ENCODE peak calls at places on chromosome 3, in nine cellular contexts. M, G, R, Q, I, E, Y, D and B are unnamed samples.

GRCh38 chr3:52204337-52205073 is 6.5 kb downstream of the ALAS1 start:
- DNase-seq in M (no peak), G (no peak), R (peak), Q (no peak), I (no peak), E (no peak), Y (no peak), D (no peak), B (no peak)

GRCh38 chr3:80087769-80088168 is 320.0 kb upstream of the ROBO1 start:
- DNase-seq in M (no peak), G (no peak), R (peak), Q (peak), I (no peak), E (no peak), Y (no peak), D (no peak), B (no peak)

GRCh38 chr3:111326144-111326995 is 215.6 kb upstream of the CD96 start:
- DNase-seq in M (peak), G (no peak), R (no peak), Q (no peak), I (no peak), E (no peak), Y (no peak), D (peak), B (no peak)

GRCh38 chr3:110579841-110580550 is 491.6 kb upstream of the NECTIN3 start:
- DNase-seq in M (peak), G (no peak), R (peak), Q (no peak), I (no peak), E (no peak), Y (no peak), D (no peak), B (no peak)

GRCh38 chr3:181549266-181549665 is 162.5 kb upstream of the SOX2 start:
- DNase-seq in M (no peak), G (no peak), R (no peak), Q (no peak), I (no peak), E (no peak), Y (no peak), D (no peak), B (no peak)

GRCh38 chr3:30659270-30660127 is 53.1 kb downstream of the TGFBR2 start:
- DNase-seq in M (peak), G (peak), R (peak), Q (peak), I (no peak), E (no peak), Y (no peak), D (peak), B (no peak)

GRCh38 chr3:126288314-126288713 is 68.9 kb downstream of the KLF15 start:
- DNase-seq in M (no peak), G (no peak), R (no peak), Q (no peak), I (peak), E (no peak), Y (peak), D (no peak), B (peak)

GRCh38 chr3:188270423-188270972 is 116.5 kb downstream of the LPP start:
- DNase-seq in M (peak), G (peak), R (peak), Q (no peak), I (no peak), E (no peak), Y (no peak), D (no peak), B (no peak)

GRCh38 chr3:135803291-135803690 is 162.2 kb upstream of the PPP2R3A start:
- DNase-seq in M (no peak), G (no peak), R (no peak), Q (peak), I (no peak), E (no peak), Y (no peak), D (no peak), B (no peak)

GRCh38 chr3:63847718-63848450 is 15.7 kb downstream of the THOC7 start:
- DNase-seq in M (no peak), G (peak), R (peak), Q (no peak), I (no peak), E (no peak), Y (no peak), D (no peak), B (no peak)

GRCh38 chr3:123113889-123114450 is 47.1 kb downstream of the PDIA5 start:
- DNase-seq in M (no peak), G (no peak), R (no peak), Q (no peak), I (no peak), E (no peak), Y (no peak), D (no peak), B (no peak)

GRCh38 chr3:62237296-62237948 is 135.9 kb downstream of the FEZF2 start:
- DNase-seq in M (no peak), G (no peak), R (no peak), Q (no peak), I (no peak), E (no peak), Y (no peak), D (no peak), B (no peak)

GRCh38 chr3:172042136-172042535 is 2.8 kb downstream of the FNDC3B start:
- DNase-seq in M (peak), G (no peak), R (no peak), Q (no peak), I (no peak), E (no peak), Y (no peak), D (no peak), B (no peak)

GRCh38 chr3:172040976-172041963 is 1.9 kb downstream of the FNDC3B start:
- DNase-seq in M (peak), G (peak), R (peak), Q (peak), I (no peak), E (no peak), Y (no peak), D (peak), B (peak)

GRCh38 chr3:172038823-172039222 is 555 bp upstream of the FNDC3B start:
- DNase-seq in M (no peak), G (no peak), R (no peak), Q (no peak), I (no peak), E (no peak), Y (no peak), D (no peak), B (no peak)

GRCh38 chr3:172039352-172040077 is at the start of gene FNDC3B:
- DNase-seq in M (peak), G (peak), R (peak), Q (peak), I (peak), E (peak), Y (peak), D (peak), B (peak)

GRCh38 chr3:172040078-172040975 is 949 bp downstream of the FNDC3B start:
- DNase-seq in M (peak), G (peak), R (peak), Q (peak), I (peak), E (peak), Y (peak), D (peak), B (peak)
- TF ChIP-seq CTCF in M (peak), G (no peak), R (peak), Q (peak), I (peak), E (peak), Y (no peak), D (peak), B (no peak)

DNA sequence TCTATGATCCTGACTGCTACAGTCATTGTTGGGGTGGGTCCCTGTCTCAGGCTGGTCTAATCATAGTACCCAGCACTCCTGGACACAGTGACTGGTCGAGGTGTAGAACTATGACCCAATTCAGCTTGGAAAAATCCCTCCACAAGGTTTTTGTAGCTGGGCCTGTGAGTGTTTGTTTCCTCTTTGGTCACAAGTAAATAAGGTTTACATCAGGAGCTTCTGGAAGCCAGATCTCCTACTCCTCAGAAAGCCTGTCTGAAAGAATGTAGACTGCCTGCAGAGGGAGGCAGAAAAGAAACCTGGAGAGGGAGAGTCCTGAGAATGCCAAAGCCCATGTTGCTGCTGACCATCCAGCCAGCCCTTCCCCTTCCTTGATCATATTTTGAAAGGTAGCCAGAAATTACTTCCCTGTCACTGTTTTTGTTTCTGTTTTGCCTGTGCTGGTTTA is 123.2 kb downstream of the RAP2B start:
- DNase-seq in M (peak), G (peak), R (peak), Q (no peak), I (no peak), E (no peak), Y (no peak), D (no peak), B (no peak)
- TF ChIP-seq CTCF in M (peak), G (no peak), R (no peak), Q (no peak), I (no peak), E (no peak), Y (no peak), D (peak), B (no peak)

GRCh38 chr3:45688882-45689786 is at the start of gene SACM1L:
- DNase-seq in M (peak), G (peak), R (peak), Q (peak), I (peak), E (peak), Y (peak), D (peak), B (peak)

GRCh38 chr3:45693941-45694521 is 4.8 kb downstream of the SACM1L start:
- DNase-seq in M (no peak), G (no peak), R (peak), Q (no peak), I (no peak), E (no peak), Y (no peak), D (no peak), B (no peak)

GRCh38 chr3:45689787-45690145 is 570 bp downstream of the SACM1L start:
- DNase-seq in M (no peak), G (no peak), R (peak), Q (no peak), I (no peak), E (no peak), Y (no peak), D (no peak), B (no peak)

GRCh38 chr3:45690331-45691035 is 1.3 kb downstream of the SACM1L start:
- DNase-seq in M (no peak), G (no peak), R (no peak), Q (no peak), I (no peak), E (no peak), Y (no peak), D (no peak), B (no peak)

DNA sequence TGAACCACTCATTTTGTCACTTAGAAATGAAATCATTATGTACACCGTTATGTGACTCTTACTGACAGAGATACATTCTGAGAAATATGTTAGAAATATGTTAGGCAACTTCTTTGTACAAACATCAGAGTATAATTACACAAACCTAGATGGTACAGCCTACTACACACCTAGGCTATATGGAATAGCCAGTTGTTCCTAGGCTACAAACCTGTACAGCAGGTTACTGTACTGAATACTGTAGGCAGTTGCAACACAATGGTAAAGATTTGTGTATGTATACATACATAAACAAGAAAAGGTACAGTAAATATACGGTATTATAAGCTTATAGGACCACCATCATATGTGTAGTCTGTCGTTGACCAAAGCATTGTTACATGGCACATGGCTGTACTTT is 3.7 kb downstream of the SACM1L start:
- DNase-seq in M (no peak), G (no peak), R (peak), Q (no peak), I (no peak), E (no peak), Y (no peak), D (no peak), B (no peak)
- TF ChIP-seq CTCF in M (no peak), G (no peak), R (no peak), Q (no peak), I (no peak), E (no peak), Y (no peak), D (no peak), B (no peak)

GRCh38 chr3:40166997-40167396 is 142.5 kb upstream of the EIF1B start:
- DNase-seq in M (no peak), G (no peak), R (no peak), Q (no peak), I (no peak), E (no peak), Y (no peak), D (no peak), B (no peak)
- TF ChIP-seq CTCF in M (no peak), G (no peak), R (no peak), Q (no peak), I (no peak), E (no peak), Y (no peak), D (no peak), B (no peak)

GRCh38 chr3:54433846-54434245 is 311.5 kb downstream of the CACNA2D3 start:
- DNase-seq in M (no peak), G (peak), R (no peak), Q (no peak), I (no peak), E (peak), Y (peak), D (no peak), B (peak)
- TF ChIP-seq CTCF in M (no peak), G (no peak), R (no peak), Q (no peak), I (no peak), E (peak), Y (peak), D (no peak), B (peak)